ENCODE peak calls at places on chromosomes 11 and 22, in six cellular contexts. One of them, this sample, is unnamed.

GRCh38 chr11:61893981-61894380 is 2.6 kb upstream of the FADS3 start:
- DNase-seq in activated T-helper 1 cell treated with anti-CD3 and anti-CD28 coated beads, Interleukin-12 subunit alpha, Interleukin-12 subunit beta, Interleukin-2, Interleukin-4 antibody, amounts not matched to agents 30 ng/mL and 10 ng/mL and 1 ng/mL, durations not matched to agents 14 hours and 24 hours and 36 hours: no peak
- DNase-seq in heart left ventricle: no peak
- DNase-seq in stimulated activated CD4-positive, alpha-beta T cell treated with anti-CD3 and anti-CD28 coated beads, TNF-alpha, amount 100 ng/mL, for 1 hour: no peak
- DNase-seq in cardiac fibroblast: peak; percentile 94
- DNase-seq in right atrium auricular region: no peak
- DNase-seq in this sample: no peak

GRCh38 chr11:21817677-21818076 is 375.2 kb upstream of the ANO5 start:
- DNase-seq in activated T-helper 1 cell treated with anti-CD3 and anti-CD28 coated beads, Interleukin-12 subunit alpha, Interleukin-12 subunit beta, Interleukin-2, Interleukin-4 antibody, amounts not matched to agents 30 ng/mL and 10 ng/mL and 1 ng/mL, durations not matched to agents 14 hours and 24 hours and 36 hours: no peak
- DNase-seq in heart left ventricle: no peak
- DNase-seq in stimulated activated CD4-positive, alpha-beta T cell treated with anti-CD3 and anti-CD28 coated beads, TNF-alpha, amount 100 ng/mL, for 1 hour: no peak
- DNase-seq in cardiac fibroblast: no peak
- DNase-seq in right atrium auricular region: no peak
- DNase-seq in this sample: no peak

GRCh38 chr22:43396321-43396933 is 15.4 kb upstream of the MPPED1 start:
- DNase-seq in activated T-helper 1 cell treated with anti-CD3 and anti-CD28 coated beads, Interleukin-12 subunit alpha, Interleukin-12 subunit beta, Interleukin-2, Interleukin-4 antibody, amounts not matched to agents 30 ng/mL and 10 ng/mL and 1 ng/mL, durations not matched to agents 14 hours and 24 hours and 36 hours: no peak
- DNase-seq in heart left ventricle: no peak
- DNase-seq in stimulated activated CD4-positive, alpha-beta T cell treated with anti-CD3 and anti-CD28 coated beads, TNF-alpha, amount 100 ng/mL, for 1 hour: no peak
- DNase-seq in cardiac fibroblast: no peak
- DNase-seq in right atrium auricular region: no peak
- DNase-seq in this sample: no peak

GRCh38 chr11:65117206-65118096 is at the start of gene ZNHIT2:
- DNase-seq in activated T-helper 1 cell treated with anti-CD3 and anti-CD28 coated beads, Interleukin-12 subunit alpha, Interleukin-12 subunit beta, Interleukin-2, Interleukin-4 antibody, amounts not matched to agents 30 ng/mL and 10 ng/mL and 1 ng/mL, durations not matched to agents 14 hours and 24 hours and 36 hours: peak; percentile 100
- DNase-seq in heart left ventricle: peak; percentile 99
- DNase-seq in stimulated activated CD4-positive, alpha-beta T cell treated with anti-CD3 and anti-CD28 coated beads, TNF-alpha, amount 100 ng/mL, for 1 hour: peak; percentile 99
- DNase-seq in cardiac fibroblast: peak; percentile 99
- DNase-seq in right atrium auricular region: peak; percentile 99
- DNase-seq in this sample: peak; percentile 99

GRCh38 chr22:23182289-23183106 is 2.2 kb downstream of the BCR start:
- DNase-seq in activated T-helper 1 cell treated with anti-CD3 and anti-CD28 coated beads, Interleukin-12 subunit alpha, Interleukin-12 subunit beta, Interleukin-2, Interleukin-4 antibody, amounts not matched to agents 30 ng/mL and 10 ng/mL and 1 ng/mL, durations not matched to agents 14 hours and 24 hours and 36 hours: peak; percentile 47
- DNase-seq in heart left ventricle: peak; percentile 11
- DNase-seq in stimulated activated CD4-positive, alpha-beta T cell treated with anti-CD3 and anti-CD28 coated beads, TNF-alpha, amount 100 ng/mL, for 1 hour: no peak
- DNase-seq in cardiac fibroblast: no peak
- DNase-seq in right atrium auricular region: no peak
- DNase-seq in this sample: peak; percentile 46

GRCh38 chr11:18046116-18046777 is at the start of gene TPH1:
- DNase-seq in activated T-helper 1 cell treated with anti-CD3 and anti-CD28 coated beads, Interleukin-12 subunit alpha, Interleukin-12 subunit beta, Interleukin-2, Interleukin-4 antibody, amounts not matched to agents 30 ng/mL and 10 ng/mL and 1 ng/mL, durations not matched to agents 14 hours and 24 hours and 36 hours: no peak
- DNase-seq in heart left ventricle: peak; percentile 47
- DNase-seq in stimulated activated CD4-positive, alpha-beta T cell treated with anti-CD3 and anti-CD28 coated beads, TNF-alpha, amount 100 ng/mL, for 1 hour: no peak
- DNase-seq in cardiac fibroblast: peak; percentile 43
- DNase-seq in right atrium auricular region: no peak
- DNase-seq in this sample: no peak

GRCh38 chr22:48567213-48567975 is 1260.3 kb downstream of the BRD1 start:
- DNase-seq in activated T-helper 1 cell treated with anti-CD3 and anti-CD28 coated beads, Interleukin-12 subunit alpha, Interleukin-12 subunit beta, Interleukin-2, Interleukin-4 antibody, amounts not matched to agents 30 ng/mL and 10 ng/mL and 1 ng/mL, durations not matched to agents 14 hours and 24 hours and 36 hours: no peak
- DNase-seq in heart left ventricle: peak; percentile 7
- DNase-seq in stimulated activated CD4-positive, alpha-beta T cell treated with anti-CD3 and anti-CD28 coated beads, TNF-alpha, amount 100 ng/mL, for 1 hour: no peak
- DNase-seq in cardiac fibroblast: no peak
- DNase-seq in right atrium auricular region: no peak
- DNase-seq in this sample: no peak

GRCh38 chr22:26949193-26949592 is 291.8 kb downstream of the MIAT start:
- DNase-seq in activated T-helper 1 cell treated with anti-CD3 and anti-CD28 coated beads, Interleukin-12 subunit alpha, Interleukin-12 subunit beta, Interleukin-2, Interleukin-4 antibody, amounts not matched to agents 30 ng/mL and 10 ng/mL and 1 ng/mL, durations not matched to agents 14 hours and 24 hours and 36 hours: no peak
- DNase-seq in heart left ventricle: no peak
- DNase-seq in stimulated activated CD4-positive, alpha-beta T cell treated with anti-CD3 and anti-CD28 coated beads, TNF-alpha, amount 100 ng/mL, for 1 hour: no peak
- DNase-seq in cardiac fibroblast: peak; percentile 41
- DNase-seq in right atrium auricular region: no peak
- DNase-seq in this sample: no peak

GRCh38 chr11:3152471-3153110 is 12.5 kb downstream of the OSBPL5 start:
- DNase-seq in activated T-helper 1 cell treated with anti-CD3 and anti-CD28 coated beads, Interleukin-12 subunit alpha, Interleukin-12 subunit beta, Interleukin-2, Interleukin-4 antibody, amounts not matched to agents 30 ng/mL and 10 ng/mL and 1 ng/mL, durations not matched to agents 14 hours and 24 hours and 36 hours: no peak
- DNase-seq in heart left ventricle: peak; percentile 18
- DNase-seq in stimulated activated CD4-positive, alpha-beta T cell treated with anti-CD3 and anti-CD28 coated beads, TNF-alpha, amount 100 ng/mL, for 1 hour: no peak
- DNase-seq in cardiac fibroblast: no peak
- DNase-seq in right atrium auricular region: no peak
- DNase-seq in this sample: no peak

GRCh38 chr11:120675171-120675570 is 163.6 kb downstream of the GRIK4 start:
- DNase-seq in activated T-helper 1 cell treated with anti-CD3 and anti-CD28 coated beads, Interleukin-12 subunit alpha, Interleukin-12 subunit beta, Interleukin-2, Interleukin-4 antibody, amounts not matched to agents 30 ng/mL and 10 ng/mL and 1 ng/mL, durations not matched to agents 14 hours and 24 hours and 36 hours: no peak
- DNase-seq in heart left ventricle: no peak
- DNase-seq in stimulated activated CD4-positive, alpha-beta T cell treated with anti-CD3 and anti-CD28 coated beads, TNF-alpha, amount 100 ng/mL, for 1 hour: no peak
- DNase-seq in cardiac fibroblast: peak; percentile 5
- DNase-seq in right atrium auricular region: no peak
- DNase-seq in this sample: no peak

This sample was measured in NCI-H2107.